ENCODE peak calls at places on chromosomes 6 and 20, in four cellular contexts. One of them, this sample, is unnamed.

GRCh38 chr6:64831680-64832079 is 875.3 kb downstream of the EYS start:
- DNase-seq in cardiac muscle cell: no peak
- DNase-seq in fibroblast of mammary gland: no peak
- DNase-seq in prostate gland: no peak
- DNase-seq in this sample: no peak

GRCh38 chr20:40993794-40994540 is 34.7 kb upstream of the TOP1 start:
- DNase-seq in prostate gland: no peak
- DNase-seq in fibroblast of mammary gland: peak
- DNase-seq in cardiac muscle cell: no peak
- DNase-seq in this sample: no peak

GRCh38 chr6:47358440-47359225 is 48.9 kb upstream of the TNFRSF21 start:
- DNase-seq in cardiac muscle cell: no peak
- DNase-seq in prostate gland: no peak
- DNase-seq in fibroblast of mammary gland: no peak
- DNase-seq in this sample: no peak

GRCh38 chr20:21507275-21508229 is 6.3 kb downstream of the NKX2-2 start:
- DNase-seq in cardiac muscle cell: no peak
- DNase-seq in prostate gland: no peak
- DNase-seq in fibroblast of mammary gland: no peak
- DNase-seq in this sample: no peak

GRCh38 chr6:135380793-135381192 is 116.7 kb downstream of the AHI1 start:
- DNase-seq in prostate gland: no peak
- DNase-seq in cardiac muscle cell: no peak
- DNase-seq in fibroblast of mammary gland: no peak
- DNase-seq in this sample: no peak

GRCh38 chr6:36357872-36358234 is 21.2 kb upstream of the BNIP5 start:
- DNase-seq in prostate gland: no peak
- DNase-seq in cardiac muscle cell: no peak
- DNase-seq in fibroblast of mammary gland: no peak
- DNase-seq in this sample: no peak

GRCh38 chr6:169371344-169372144 is 117.9 kb upstream of the THBS2 start:
- DNase-seq in cardiac muscle cell: peak
- DNase-seq in fibroblast of mammary gland: peak
- DNase-seq in prostate gland: no peak
- DNase-seq in this sample: no peak

GRCh38 chr6:132130530-132131298 is 179.5 kb upstream of the CCN2 start:
- DNase-seq in cardiac muscle cell: peak
- DNase-seq in fibroblast of mammary gland: peak
- DNase-seq in prostate gland: peak
- DNase-seq in this sample: peak

GRCh38 chr6:146388736-146389364 is 154.8 kb upstream of the RAB32 start:
- DNase-seq in fibroblast of mammary gland: no peak
- DNase-seq in prostate gland: no peak
- DNase-seq in cardiac muscle cell: peak
- DNase-seq in this sample: no peak

GRCh38 chr6:108711094-108711493 is 137.1 kb upstream of the ARMC2 start:
- DNase-seq in cardiac muscle cell: no peak
- DNase-seq in prostate gland: no peak
- DNase-seq in fibroblast of mammary gland: no peak
- DNase-seq in this sample: no peak

GRCh38 chr20:41167481-41168253 is 30.3 kb downstream of the PLCG1 start:
- DNase-seq in prostate gland: no peak
- DNase-seq in cardiac muscle cell: no peak
- DNase-seq in fibroblast of mammary gland: no peak
- DNase-seq in this sample: no peak

GRCh38 chr6:4281341-4282293 is 146.2 kb upstream of the ECI2 start:
- DNase-seq in cardiac muscle cell: peak
- DNase-seq in prostate gland: peak
- DNase-seq in fibroblast of mammary gland: peak
- DNase-seq in this sample: peak
- TF ChIP-seq CTCF in cardiac muscle cell: peak
- TF ChIP-seq CTCF in prostate gland: peak
- TF ChIP-seq CTCF in fibroblast of mammary gland: no peak
- TF ChIP-seq CTCF in this sample: no peak

GRCh38 chr6:12957321-12958051 is 240.9 kb downstream of the PHACTR1 start:
- DNase-seq in fibroblast of mammary gland: peak
- DNase-seq in prostate gland: peak
- DNase-seq in cardiac muscle cell: peak
- DNase-seq in this sample: peak
- H3K4me3 ChIP-seq in fibroblast of mammary gland: peak
- H3K4me3 ChIP-seq in prostate gland: peak
- H3K4me3 ChIP-seq in cardiac muscle cell: peak
- H3K4me3 ChIP-seq in this sample: peak

GRCh38 chr6:8888468-8888867 is 453.1 kb upstream of the SLC35B3 start:
- DNase-seq in cardiac muscle cell: no peak
- DNase-seq in fibroblast of mammary gland: no peak
- DNase-seq in prostate gland: no peak
- DNase-seq in this sample: no peak
- TF ChIP-seq CTCF in cardiac muscle cell: no peak
- TF ChIP-seq CTCF in fibroblast of mammary gland: peak
- TF ChIP-seq CTCF in prostate gland: no peak
- TF ChIP-seq CTCF in this sample: peak

DNA sequence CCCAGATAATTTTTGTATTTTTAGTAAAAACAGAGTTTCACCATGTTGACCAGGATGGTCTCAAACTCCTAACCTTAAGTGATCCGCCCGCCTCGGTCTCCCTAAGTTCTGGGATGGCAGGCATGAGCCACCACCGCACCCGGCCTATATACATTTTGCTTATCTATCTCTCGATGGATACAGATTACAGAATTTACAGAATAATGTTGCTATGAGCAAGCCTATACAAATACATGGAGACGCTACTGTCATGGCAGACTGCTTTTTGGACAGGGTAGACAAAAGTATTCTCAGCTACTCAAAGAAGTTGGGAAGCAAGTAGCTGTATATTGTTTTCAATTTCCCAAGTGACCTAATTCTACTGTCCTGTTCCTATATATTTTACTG is 1.6 kb downstream of the HSPA1L start:
- DNase-seq in prostate gland: no peak
- DNase-seq in cardiac muscle cell: no peak
- DNase-seq in fibroblast of mammary gland: no peak
- DNase-seq in this sample: no peak
- H3K4me3 ChIP-seq in prostate gland: no peak
- H3K4me3 ChIP-seq in cardiac muscle cell: no peak
- H3K4me3 ChIP-seq in fibroblast of mammary gland: no peak
- H3K4me3 ChIP-seq in this sample: no peak